ENCODE peak calls at places on chromosome 1, in six cellular contexts. G is psoas muscle, K is cardiac fibroblast, Z is NCI-H460, R is C1 segment of cervical spinal cord, O is EH. D is an unnamed sample.

GRCh38 chr1:74771913-74772515 is 39.1 kb downstream of the TYW3 start:
- DNase-seq in G (no peak), K (peak; percentile 70), Z (peak; percentile 57), R (no peak), O (peak; percentile 53), D (peak; percentile 43)

GRCh38 chr1:111895456-111895855 is 94.0 kb downstream of the KCND3 start:
- DNase-seq in G (no peak), K (no peak), Z (no peak), R (no peak), O (peak; percentile 20), D (peak; percentile 21)

GRCh38 chr1:17833661-17834501 is 78.7 kb downstream of the ACTL8 start:
- DNase-seq in G (no peak), K (no peak), Z (no peak), R (no peak), O (no peak), D (no peak)

GRCh38 chr1:208228026-208228425 is 16.2 kb downstream of the PLXNA2 start:
- DNase-seq in G (no peak), K (no peak), Z (no peak), R (no peak), O (no peak), D (no peak)

GRCh38 chr1:232306269-232306911 is 323.5 kb downstream of the SIPA1L2 start:
- DNase-seq in G (peak; percentile 47), K (no peak), Z (no peak), R (peak; percentile 2), O (no peak), D (peak; percentile 32)

GRCh38 chr1:43541721-43542401 is 11.2 kb downstream of the PTPRF start:
- DNase-seq in G (peak; percentile 79), K (no peak), Z (no peak), R (peak; percentile 84), O (no peak), D (peak; percentile 73)

GRCh38 chr1:19762175-19762779 is 37.4 kb downstream of the TMCO4 start:
- DNase-seq in G (no peak), K (peak; percentile 36), Z (peak; percentile 7), R (no peak), O (peak; percentile 43), D (peak; percentile 71)

GRCh38 chr1:165162671-165163241 is 193.8 kb downstream of the LMX1A start:
- DNase-seq in G (no peak), K (no peak), Z (no peak), R (no peak), O (peak; percentile 18), D (no peak)

GRCh38 chr1:207240325-207241095 is 81.0 kb upstream of the CD55 start:
- DNase-seq in G (no peak), K (peak; percentile 39), Z (no peak), R (no peak), O (peak; percentile 24), D (peak; percentile 24)

GRCh38 chr1:31754397-31754796 is 9.7 kb downstream of the ADGRB2 start:
- DNase-seq in G (no peak), K (no peak), Z (no peak), R (no peak), O (no peak), D (no peak)

GRCh38 chr1:165851034-165851658 is 23.7 kb downstream of the UCK2 start:
- DNase-seq in G (no peak), K (peak; percentile 76), Z (no peak), R (no peak), O (peak; percentile 67), D (peak; percentile 41)

GRCh38 chr1:247079141-247079874 is 697 bp upstream of the ZNF670 start:
- DNase-seq in G (no peak), K (no peak), Z (no peak), R (no peak), O (no peak), D (no peak)

GRCh38 chr1:89986020-89986419 is 8.9 kb upstream of the ZNF326 start:
- DNase-seq in G (no peak), K (no peak), Z (no peak), R (no peak), O (no peak), D (no peak)

GRCh38 chr1:110583505-110583904 is 22.7 kb downstream of the KCNA2 start:
- DNase-seq in G (no peak), K (no peak), Z (no peak), R (no peak), O (no peak), D (no peak)

GRCh38 chr1:163538682-163539081 is 216.9 kb downstream of the NUF2 start:
- DNase-seq in G (no peak), K (no peak), Z (no peak), R (no peak), O (no peak), D (no peak)

GRCh38 chr1:168567007-168567406 is 9.4 kb upstream of the XCL1 start:
- DNase-seq in G (no peak), K (no peak), Z (no peak), R (no peak), O (no peak), D (no peak)

D was measured in AG20443.